ENCODE peak calls at places on chromosomes 4 and X, in six cellular contexts. K is GM10248, L is PC-3, G is adrenal gland, T is endothelial cell, F is AG04450. Y is an unnamed sample.

GRCh38 chr4:74014332-74014731 is 15.9 kb upstream of the CXCL5 start:
- DNase-seq in K (no peak), L (peak), G (no peak), T (no peak), F (no peak), Y (no peak)

GRCh38 chrX:36957425-36958328 is 50.5 kb upstream of the FAM47C start:
- DNase-seq in K (no peak), L (no peak), G (no peak), T (peak), F (no peak), Y (no peak)

GRCh38 chr4:727576-727975 is 21.9 kb downstream of the PCGF3 start:
- DNase-seq in K (no peak), L (no peak), G (no peak), T (no peak), F (no peak), Y (no peak)

GRCh38 chr4:56799824-56800756 is 21.4 kb downstream of the SPINK2 start:
- DNase-seq in K (peak), L (peak), G (peak), T (peak), F (peak), Y (peak)

GRCh38 chr4:98786866-98787265 is 128.5 kb upstream of the TSPAN5 start:
- DNase-seq in K (no peak), L (no peak), G (no peak), T (no peak), F (no peak), Y (no peak)

GRCh38 chrX:42943051-42943450 is 165.1 kb upstream of the PPP1R2C start:
- DNase-seq in K (no peak), L (no peak), G (no peak), T (no peak), F (no peak), Y (no peak)

GRCh38 chrX:39308126-39308525 is 506.9 kb downstream of the MID1IP1 start:
- DNase-seq in K (no peak), L (no peak), G (no peak), T (no peak), F (no peak), Y (no peak)

GRCh38 chrX:153481043-153481442 is 10.7 kb upstream of the HAUS7 start:
- DNase-seq in K (no peak), L (no peak), G (no peak), T (no peak), F (no peak), Y (no peak)

GRCh38 chrX:69505772-69506616 is 1.9 kb downstream of the NALF2 start:
- DNase-seq in K (no peak), L (no peak), G (no peak), T (peak), F (no peak), Y (no peak)

GRCh38 chr4:179307297-179308136 is 1865.3 kb upstream of the AGA start:
- DNase-seq in K (peak), L (peak), G (no peak), T (peak), F (peak), Y (no peak)

DNA sequence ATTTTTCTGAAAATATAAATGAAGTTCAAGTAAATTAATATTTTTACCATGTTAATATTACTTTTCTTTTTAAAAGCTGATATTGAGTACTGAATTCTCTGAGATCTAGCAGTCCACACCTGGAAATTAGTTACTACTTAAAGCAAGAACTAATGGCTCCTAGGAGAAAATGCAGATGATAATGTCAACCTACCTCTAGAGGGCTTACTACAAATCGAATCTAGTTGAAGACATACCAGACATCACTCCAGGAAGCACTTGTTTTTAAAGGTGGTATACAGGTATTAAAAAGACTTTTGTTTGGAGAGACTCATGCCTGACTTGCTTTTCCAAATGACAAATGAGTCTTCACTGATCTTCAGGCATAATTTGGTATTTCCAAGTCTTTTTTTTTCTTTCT is 516.4 kb upstream of the BOD1L1 start:
- DNase-seq in K (no peak), L (peak), G (no peak), T (no peak), F (no peak), Y (no peak)
- TF ChIP-seq CTCF in K (no peak), L (peak), G (no peak), T (peak), F (peak), Y (peak)

DNA sequence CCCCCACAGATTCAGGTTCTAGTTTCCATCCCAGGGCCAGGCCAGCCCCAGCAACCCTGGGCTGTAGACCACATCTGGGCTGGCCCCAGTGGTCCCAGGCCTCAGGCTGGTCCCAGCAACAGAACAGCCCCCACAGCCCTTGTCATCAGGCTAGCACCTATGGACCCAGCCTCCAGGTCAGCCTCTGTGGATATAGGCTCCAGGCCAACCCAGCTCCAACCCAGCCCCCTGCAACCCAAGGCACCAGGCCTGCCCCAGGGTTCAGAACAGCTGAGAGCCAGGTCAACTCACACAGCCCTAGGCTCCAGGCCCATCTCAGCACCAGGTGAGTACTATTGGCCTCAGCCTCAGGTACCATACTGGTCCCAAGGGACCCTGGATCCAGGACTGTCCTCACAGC is 155.3 kb downstream of the PWWP3B start:
- DNase-seq in K (no peak), L (no peak), G (no peak), T (no peak), F (no peak), Y (no peak)
- TF ChIP-seq CTCF in K (no peak), L (no peak), G (no peak), T (no peak), F (no peak), Y (no peak)

DNA sequence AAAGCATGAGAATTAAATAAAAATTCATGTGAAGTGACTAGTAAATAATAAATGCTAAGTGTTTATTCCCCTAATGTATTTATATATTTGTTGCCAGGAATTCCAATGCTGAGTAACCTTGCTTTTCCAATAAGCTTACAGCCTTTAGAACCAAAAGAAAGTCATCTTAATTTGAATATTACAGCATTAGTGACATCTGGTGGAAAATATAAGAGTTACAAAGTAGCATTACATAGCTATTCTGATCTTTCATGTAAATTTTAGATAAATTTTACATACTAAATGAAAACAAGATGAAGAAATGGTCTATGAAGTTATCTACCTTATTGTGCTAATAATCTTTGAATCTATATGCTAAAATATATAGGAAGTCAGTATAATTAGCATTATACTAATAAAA is 10.4 kb downstream of the MAD2L1 start:
- DNase-seq in K (no peak), L (peak), G (no peak), T (no peak), F (no peak), Y (no peak)
- TF ChIP-seq CTCF in K (peak), L (peak), G (no peak), T (no peak), F (peak), Y (peak)

GRCh38 chrX:47623540-47624027 is 3.9 kb upstream of the SYN1 start:
- DNase-seq in K (no peak), L (no peak), G (peak), T (peak), F (peak), Y (no peak)

GRCh38 chrX:47621851-47622250 is 2.2 kb upstream of the SYN1 start:
- DNase-seq in K (no peak), L (no peak), G (no peak), T (no peak), F (no peak), Y (no peak)

GRCh38 chrX:47620303-47620685 is 637 bp upstream of the SYN1 start:
- DNase-seq in K (no peak), L (no peak), G (no peak), T (no peak), F (no peak), Y (no peak)

GRCh38 chrX:47618923-47619485 is 653 bp downstream of the SYN1 start:
- DNase-seq in K (no peak), L (no peak), G (no peak), T (no peak), F (no peak), Y (no peak)

DNA sequence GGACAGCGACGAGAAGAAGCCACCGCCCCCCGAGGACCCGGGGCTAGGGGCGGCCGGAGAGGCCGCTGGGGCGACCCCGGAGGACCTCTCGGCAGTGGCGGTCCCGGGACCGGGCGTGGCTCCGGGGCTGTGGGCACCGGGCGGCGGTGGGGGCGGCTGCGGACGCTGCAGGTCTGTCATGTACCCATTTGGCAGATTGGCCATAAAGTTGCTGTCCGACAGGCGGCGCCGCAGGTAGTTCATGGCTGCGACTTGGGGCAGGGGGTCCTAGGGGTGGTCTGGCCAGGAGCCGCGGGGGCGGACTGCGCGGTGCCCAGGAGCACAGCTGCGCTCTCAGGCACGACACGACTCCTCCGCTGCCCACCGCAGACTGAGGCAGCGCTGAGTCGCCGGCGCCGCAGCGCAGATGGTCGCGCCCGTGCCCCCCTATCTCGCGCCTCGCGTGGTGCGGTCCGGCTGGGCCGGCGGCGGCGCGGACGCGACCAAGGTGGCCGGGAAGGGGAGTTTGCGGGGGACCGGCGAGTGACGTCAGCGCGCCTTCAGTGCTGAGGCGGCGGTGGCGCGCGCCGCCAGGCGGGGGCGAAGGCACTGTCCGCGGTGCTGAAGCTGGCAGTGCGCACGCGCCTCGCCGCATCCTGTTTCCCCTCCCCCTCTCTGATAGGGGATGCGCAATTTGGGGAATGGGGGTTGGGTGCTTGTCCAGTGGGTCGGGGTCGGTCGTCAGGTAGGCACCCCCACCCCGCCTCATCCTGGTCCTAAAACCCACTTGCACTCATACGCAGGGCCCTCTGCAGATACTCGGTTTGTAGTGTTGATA is at the start of gene SYN1:
- DNase-seq in K (peak), L (peak), G (peak), T (peak), F (peak), Y (peak)
- TF ChIP-seq CTCF in K (peak), L (no peak), G (peak), T (no peak), F (no peak), Y (peak)

GRCh38 chr4:88794087-88794486 is 96.5 kb upstream of the NAP1L5 start:
- DNase-seq in K (no peak), L (no peak), G (no peak), T (no peak), F (no peak), Y (no peak)
- TF ChIP-seq CTCF in K (no peak), L (no peak), G (no peak), T (no peak), F (no peak), Y (no peak)

GRCh38 chr4:81913427-81913878 is 441.7 kb upstream of the RASGEF1B start:
- DNase-seq in K (peak), L (peak), G (peak), T (peak), F (peak), Y (peak)
- TF ChIP-seq CTCF in K (peak), L (peak), G (no peak), T (peak), F (peak), Y (peak)